ENCODE peak calls at places on chromosomes 2 and 18, in six cellular contexts. K is K562, Q is fibroblast of lung, G is osteoblast, D is GM23338, F is neuronal stem cell. U is an unnamed sample.

GRCh38 chr2:23636412-23636811 is 251.4 kb downstream of the KLHL29 start:
- DNase-seq in K (peak), F (no peak), D (peak), Q (peak), G (peak), U (peak)

GRCh38 chr2:166775176-166775575 is 113.1 kb upstream of the XIRP2 start:
- DNase-seq in Q (no peak), G (no peak), F (no peak), D (no peak), K (no peak), U (no peak)

GRCh38 chr2:28956415-28956826 is 24.7 kb upstream of the TOGARAM2 start:
- DNase-seq in Q (peak), D (peak), K (peak), F (no peak), G (peak), U (peak)

GRCh38 chr2:24491626-24492282 is 700 bp downstream of the NCOA1 start:
- DNase-seq in F (peak), D (peak), Q (peak), G (peak), K (peak), U (peak)

GRCh38 chr2:165471349-165471975 is 2.0 kb downstream of the CSRNP3 start:
- DNase-seq in F (no peak), Q (no peak), G (no peak), D (no peak), K (no peak), U (peak)

GRCh38 chr2:39513641-39514094 is 76.6 kb upstream of the MAP4K3 start:
- DNase-seq in D (peak), G (peak), K (peak), F (no peak), Q (peak), U (peak)

GRCh38 chr18:13165636-13166423 is 52.7 kb upstream of the LDLRAD4 start:
- DNase-seq in K (no peak), Q (no peak), F (no peak), G (no peak), D (peak), U (no peak)

GRCh38 chr2:18153741-18154140 is 275.3 kb downstream of the KCNS3 start:
- DNase-seq in F (no peak), Q (no peak), K (no peak), G (no peak), D (no peak), U (no peak)

GRCh38 chr18:79525556-79526467 is 130.1 kb downstream of the NFATC1 start:
- DNase-seq in G (peak), D (no peak), F (no peak), Q (no peak), K (no peak), U (no peak)

GRCh38 chr2:11539317-11540147 is 5.7 kb downstream of the GREB1 start:
- DNase-seq in Q (peak), K (no peak), G (no peak), F (no peak), D (peak), U (no peak)

GRCh38 chr2:48048725-48049124 is 142.4 kb upstream of the FBXO11 start:
- DNase-seq in Q (no peak), K (no peak), G (no peak), F (no peak), D (no peak), U (no peak)

GRCh38 chr2:201151127-201152074 is 31.5 kb upstream of the CASP10 start:
- DNase-seq in F (no peak), Q (peak), D (no peak), G (no peak), K (no peak), U (no peak)

GRCh38 chr18:61602836-61603235 is 269.6 kb downstream of the CDH20 start:
- DNase-seq in F (no peak), D (no peak), Q (no peak), K (no peak), G (no peak), U (no peak)

GRCh38 chr2:233111427-233111826 is 51.3 kb downstream of the INPP5D start:
- DNase-seq in F (no peak), Q (no peak), G (no peak), K (no peak), D (no peak), U (no peak)

GRCh38 chr2:221570321-221571107 is 1.6 kb downstream of the EPHA4 start:
- DNase-seq in D (peak), Q (peak), G (no peak), K (no peak), F (peak), U (peak)
- H3K4me2 ChIP-seq in D (peak), Q (peak), G (peak), K (no peak), F (peak), U (no peak)

GRCh38 chr18:72206814-72207213 is 337.3 kb downstream of the CBLN2 start:
- DNase-seq in Q (no peak), F (no peak), G (no peak), D (no peak), K (no peak), U (no peak)

GRCh38 chr18:72197598-72197997 is 346.5 kb downstream of the CBLN2 start:
- DNase-seq in G (peak), K (no peak), F (no peak), Q (no peak), D (no peak), U (no peak)

GRCh38 chr18:72201032-72201431 is 343.1 kb downstream of the CBLN2 start:
- DNase-seq in G (no peak), F (no peak), Q (no peak), D (no peak), K (no peak), U (no peak)
- H3K4me2 ChIP-seq in G (no peak), F (no peak), Q (no peak), D (no peak), K (no peak), U (no peak)

GRCh38 chr2:27798476-27798875 is 27.0 kb downstream of the MRPL33 start:
- DNase-seq in D (no peak), F (no peak), Q (no peak), G (no peak), K (no peak), U (no peak)
- H3K4me2 ChIP-seq in D (no peak), F (no peak), Q (no peak), G (peak), K (no peak), U (peak)

DNA sequence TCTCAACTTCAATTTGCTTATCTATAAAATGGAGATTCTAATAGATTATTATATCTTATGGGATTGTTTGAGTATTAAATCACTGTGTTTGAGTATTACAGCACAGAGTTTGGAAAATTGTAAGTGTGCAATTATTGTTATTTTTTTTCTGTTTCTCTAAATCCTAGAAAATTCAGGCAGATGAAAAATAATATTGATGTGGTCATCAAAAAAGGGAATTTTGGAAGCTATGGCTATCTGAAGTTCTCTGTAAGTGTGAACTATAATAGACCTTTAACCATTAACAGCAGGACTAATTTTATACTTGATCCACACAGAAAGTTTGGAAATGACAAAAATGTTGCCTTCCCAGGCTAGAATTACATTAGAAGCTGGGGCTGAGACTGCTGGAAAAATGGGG is 393.2 kb downstream of the SUCLG1 start:
- DNase-seq in G (no peak), K (no peak), D (no peak), F (no peak), Q (no peak), U (no peak)
- H3K4me2 ChIP-seq in G (no peak), K (no peak), D (no peak), F (no peak), Q (no peak), U (no peak)

DNA sequence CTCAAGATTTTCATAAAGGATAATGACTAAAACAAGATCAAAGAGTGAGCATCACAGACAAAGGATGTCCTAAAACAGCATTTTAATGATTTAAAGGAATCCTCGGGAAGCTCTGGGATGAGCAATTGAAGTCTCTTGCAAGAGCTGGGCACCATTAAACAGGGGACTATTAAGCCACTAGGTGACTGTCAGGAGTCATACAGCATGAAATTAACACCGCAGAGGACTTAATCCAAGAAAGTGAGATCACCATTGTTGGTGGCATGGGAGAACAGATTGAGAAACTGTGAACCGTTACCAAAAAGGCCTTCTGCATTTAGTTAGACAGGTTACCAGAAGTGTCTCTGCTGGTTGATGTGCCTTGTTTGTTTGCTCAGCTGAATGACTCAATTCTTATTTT is 427.8 kb downstream of the SUCLG1 start:
- DNase-seq in K (no peak), D (no peak), Q (no peak), F (no peak), G (no peak), U (no peak)
- H3K4me2 ChIP-seq in K (no peak), D (no peak), Q (no peak), F (no peak), G (no peak), U (no peak)

GRCh38 chr2:239805414-239805813 is 219.7 kb downstream of the NDUFA10 start:
- DNase-seq in K (no peak), G (no peak), F (no peak), Q (no peak), D (no peak), U (no peak)
- H3K4me2 ChIP-seq in K (no peak), G (no peak), F (no peak), Q (no peak), D (no peak), U (no peak)

GRCh38 chr18:35247412-35248249 is 6.8 kb downstream of the ZNF397 start:
- DNase-seq in K (no peak), G (no peak), D (no peak), F (no peak), Q (no peak), U (no peak)

GRCh38 chr18:35248429-35248828 is 7.6 kb downstream of the ZNF397 start:
- DNase-seq in K (no peak), D (no peak), Q (no peak), G (no peak), F (no peak), U (no peak)

GRCh38 chr18:35245719-35246317 is 5.0 kb downstream of the ZNF397 start:
- DNase-seq in D (no peak), F (no peak), K (no peak), Q (no peak), G (no peak), U (no peak)

GRCh38 chr18:35244671-35245070 is 3.8 kb downstream of the ZNF397 start:
- DNase-seq in K (no peak), D (no peak), Q (no peak), G (no peak), F (no peak), U (no peak)

DNA sequence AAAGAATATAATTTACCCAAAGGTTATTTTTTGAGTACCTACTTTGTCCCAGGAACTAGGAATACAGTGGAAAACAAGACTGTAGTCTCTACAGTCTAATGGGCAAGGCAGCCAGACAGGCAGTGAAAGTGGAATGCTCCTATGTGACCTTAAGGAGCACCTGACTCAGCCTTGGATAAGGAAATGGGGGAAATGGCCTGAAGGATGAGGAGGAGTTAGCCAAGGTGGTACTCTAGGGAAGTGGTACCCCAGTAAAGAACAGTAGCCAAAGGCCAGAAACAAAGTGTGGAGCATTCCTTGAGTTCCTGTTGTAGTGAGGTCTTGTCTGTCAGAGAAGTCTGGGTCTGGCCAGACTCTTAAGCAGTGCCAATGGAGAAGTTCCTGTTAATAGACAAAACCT is 6.0 kb downstream of the ZNF397 start:
- DNase-seq in K (no peak), G (no peak), D (no peak), F (no peak), Q (no peak), U (no peak)
- H3K4me2 ChIP-seq in K (no peak), G (no peak), D (no peak), F (no peak), Q (no peak), U (no peak)

DNA sequence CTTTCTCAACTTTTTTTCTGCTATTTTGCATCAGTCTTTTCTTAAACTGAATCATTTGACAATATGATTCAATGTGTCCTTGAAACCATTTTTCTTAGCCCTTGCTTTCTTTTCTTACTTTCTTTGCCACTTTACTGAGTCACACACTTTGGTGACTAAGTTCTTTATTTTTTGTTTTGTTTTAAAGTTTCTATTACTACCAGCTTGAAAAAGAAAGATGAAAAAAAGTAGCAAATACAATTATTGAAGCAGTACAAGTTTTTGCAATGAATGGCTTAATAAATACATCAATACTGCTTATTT is 116.5 kb downstream of the DOCK10 start:
- DNase-seq in Q (peak), G (no peak), F (no peak), D (no peak), K (no peak), U (no peak)
- H3K4me2 ChIP-seq in Q (no peak), G (peak), F (no peak), D (no peak), K (no peak), U (peak)

GRCh38 chr18:64398320-64398719 is 249.4 kb upstream of the LINC00305 start:
- DNase-seq in Q (no peak), G (no peak), F (no peak), D (no peak), K (no peak), U (no peak)
- H3K4me2 ChIP-seq in Q (no peak), G (no peak), F (no peak), D (no peak), K (no peak), U (no peak)

U was measured in SK-N-SH.